ENCODE peak calls at places on chromosomes 7 and 10, in five cellular contexts. B, V, K, A and Z are unnamed samples.

GRCh38 chr7:72924417-72924747 is 513 bp upstream of the POM121 start:
- DNase-seq in V (no peak), B (peak), A (no peak), K (no peak), Z (no peak)

GRCh38 chr7:1531263-1531978 is 919 bp downstream of the MAFK start:
- DNase-seq in B (peak), V (no peak), A (no peak), K (no peak), Z (peak)

GRCh38 chr7:29077181-29077580 is 69.2 kb downstream of the CPVL start:
- DNase-seq in K (no peak), V (no peak), A (no peak), B (no peak), Z (no peak)

GRCh38 chr10:58897708-58898107 is 278.7 kb upstream of the PHYHIPL start:
- DNase-seq in V (no peak), B (peak), A (no peak), K (no peak), Z (no peak)

GRCh38 chr10:87095241-87095945 is 387 bp downstream of the SHLD2 start:
- DNase-seq in A (peak), K (peak), B (peak), V (peak), Z (peak)

GRCh38 chr10:49710966-49711365 is 31.5 kb downstream of the C10orf53 start:
- DNase-seq in B (no peak), V (no peak), K (no peak), A (no peak), Z (no peak)

GRCh38 chr7:41709621-41710020 is 6.7 kb upstream of the INHBA start:
- DNase-seq in B (peak), A (no peak), V (no peak), K (no peak), Z (no peak)

GRCh38 chr10:46216003-46216634 is 70.7 kb upstream of the ANTXRL start:
- DNase-seq in B (no peak), A (no peak), V (peak), K (no peak), Z (no peak)

GRCh38 chr10:32953277-32953927 is 4.6 kb downstream of the ITGB1 start:
- DNase-seq in V (no peak), K (no peak), B (peak), A (no peak), Z (no peak)

GRCh38 chr10:118587881-118588651 is 7.4 kb downstream of the PRLHR start:
- DNase-seq in A (no peak), B (no peak), K (no peak), V (peak), Z (no peak)

GRCh38 chr10:68594405-68594804 is 34.3 kb downstream of the TET1 start:
- DNase-seq in B (peak), K (no peak), V (no peak), A (no peak), Z (no peak)

GRCh38 chr10:102230861-102231356 is 4.8 kb downstream of the ELOVL3 start:
- DNase-seq in B (no peak), A (no peak), V (no peak), K (peak), Z (peak)

GRCh38 chr10:102245101-102245931 is at the start of gene GBF1:
- DNase-seq in B (peak), K (peak), V (peak), A (peak), Z (peak)

GRCh38 chr7:135206887-135207738 is 4.2 kb downstream of the WDR91 start:
- DNase-seq in K (no peak), A (no peak), V (no peak), B (no peak), Z (no peak)

GRCh38 chr7:139774376-139774775 is 3.4 kb downstream of the HIPK2 start:
- DNase-seq in K (no peak), V (no peak), B (peak), A (no peak), Z (no peak)

GRCh38 chr10:110995301-110995700 is 75.9 kb downstream of the SHOC2 start:
- DNase-seq in B (no peak), K (no peak), A (no peak), V (no peak), Z (no peak)

GRCh38 chr10:6346621-6347020 is 143.9 kb downstream of the PFKFB3 start:
- DNase-seq in B (peak), V (no peak), K (no peak), A (no peak), Z (no peak)

GRCh38 chr10:126101744-126102143 is 205.4 kb downstream of the FANK1 start:
- DNase-seq in K (no peak), A (no peak), B (no peak), V (peak), Z (no peak)

GRCh38 chr10:29328988-29329387 is 40.1 kb downstream of the LYZL1 start:
- DNase-seq in K (no peak), B (peak), A (no peak), V (no peak), Z (no peak)

GRCh38 chr7:652881-653280 is 73.6 kb upstream of the DNAAF5 start:
- DNase-seq in A (no peak), V (no peak), K (no peak), B (no peak), Z (no peak)

GRCh38 chr10:48444266-48444665 is 137.8 kb downstream of the MAPK8 start:
- DNase-seq in V (no peak), B (peak), A (no peak), K (no peak), Z (no peak)

GRCh38 chr7:131307627-131308026 is 20.0 kb upstream of the MKLN1 start:
- DNase-seq in V (no peak), A (no peak), K (no peak), B (no peak), Z (no peak)

GRCh38 chr10:77877461-77878344 is 48.9 kb downstream of the DLG5 start:
- DNase-seq in V (peak), K (no peak), A (no peak), B (peak), Z (peak)

GRCh38 chr10:112332509-112333228 is 41.2 kb upstream of the ACSL5 start:
- DNase-seq in K (no peak), B (no peak), A (peak), V (no peak), Z (no peak)

GRCh38 chr7:86926732-86927131 is 132.7 kb downstream of the ELAPOR2 start:
- DNase-seq in B (peak), V (peak), K (peak), A (no peak), Z (peak)

GRCh38 chr10:60896715-60897114 is 47.3 kb downstream of the RHOBTB1 start:
- DNase-seq in V (no peak), A (no peak), K (no peak), B (peak), Z (no peak)

GRCh38 chr7:27128034-27128433 is 2.5 kb downstream of the HOXA4 start:
- DNase-seq in V (no peak), A (no peak), B (no peak), K (no peak), Z (no peak)

GRCh38 chr10:113021268-113022028 is 71.4 kb downstream of the TCF7L2 start:
- DNase-seq in B (no peak), A (no peak), V (no peak), K (no peak), Z (no peak)

GRCh38 chr10:97923057-97923456 is 73.4 kb downstream of the GOLGA7B start:
- DNase-seq in V (no peak), A (no peak), K (no peak), B (no peak), Z (no peak)

GRCh38 chr7:1853619-1854520 is 183.8 kb downstream of the ELFN1 start:
- DNase-seq in K (no peak), V (peak), A (no peak), B (no peak), Z (peak)

GRCh38 chr10:124698560-124699470 is 45.4 kb downstream of the FAM53B start:
- DNase-seq in B (no peak), K (no peak), V (no peak), A (no peak), Z (no peak)

GRCh38 chr10:100043344-100043743 is 33.6 kb upstream of the DNMBP start:
- DNase-seq in V (no peak), A (no peak), K (no peak), B (no peak), Z (no peak)

GRCh38 chr7:74356589-74357315 is 67.5 kb downstream of the CLIP2 start:
- DNase-seq in A (no peak), K (no peak), B (no peak), V (no peak), Z (no peak)

GRCh38 chr7:98745722-98746318 is 124.0 kb downstream of the TMEM130 start:
- DNase-seq in A (peak), V (peak), K (peak), B (peak), Z (peak)

GRCh38 chr7:26345837-26346236 is 54.2 kb downstream of the SNX10 start:
- DNase-seq in V (no peak), A (no peak), B (no peak), K (no peak), Z (no peak)

GRCh38 chr10:123109466-123109865 is 26.3 kb upstream of the HMX3 start:
- DNase-seq in A (no peak), K (no peak), V (no peak), B (no peak), Z (no peak)

GRCh38 chr7:128059143-128059975 is 28.1 kb upstream of the LRRC4 start:
- DNase-seq in V (no peak), K (no peak), B (no peak), A (no peak), Z (no peak)

GRCh38 chr7:19144661-19145428 is at the start of gene FERD3L:
- DNase-seq in V (no peak), B (no peak), A (no peak), K (no peak), Z (peak)

DNA sequence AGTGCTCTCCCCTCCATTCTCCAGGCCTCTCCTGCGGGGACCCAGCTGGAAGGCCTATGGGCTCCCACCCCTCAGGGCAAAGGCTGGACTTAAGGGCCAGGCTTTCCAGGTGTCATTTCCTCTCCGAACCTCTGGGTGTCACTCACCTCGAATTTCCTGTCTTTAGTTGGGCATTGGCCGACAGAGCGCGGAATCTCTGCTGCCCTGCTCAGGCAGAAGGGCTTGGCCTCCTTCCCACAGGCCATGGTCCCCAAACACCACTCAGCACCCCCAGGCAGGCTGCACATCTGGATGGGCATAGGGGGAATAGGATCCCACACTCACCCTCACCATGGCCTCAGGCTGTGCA is 212.9 kb downstream of the CCSER2 start:
- DNase-seq in B (no peak), A (peak), K (no peak), V (no peak), Z (no peak)
- TF ChIP-seq CTCF in B (peak), A (no peak), K (no peak), V (no peak), Z (no peak)

GRCh38 chr10:11532329-11532728 is 79.1 kb downstream of the USP6NL start:
- DNase-seq in V (no peak), K (no peak), B (peak), A (no peak), Z (no peak)

GRCh38 chr10:11535376-11535959 is 76.0 kb downstream of the USP6NL start:
- DNase-seq in A (no peak), V (peak), K (no peak), B (no peak), Z (no peak)

GRCh38 chr10:11536256-11536655 is 75.2 kb downstream of the USP6NL start:
- DNase-seq in B (no peak), A (no peak), V (no peak), K (no peak), Z (no peak)

GRCh38 chr10:11530806-11531205 is 80.6 kb downstream of the USP6NL start:
- DNase-seq in A (no peak), V (no peak), B (peak), K (no peak), Z (no peak)

DNA sequence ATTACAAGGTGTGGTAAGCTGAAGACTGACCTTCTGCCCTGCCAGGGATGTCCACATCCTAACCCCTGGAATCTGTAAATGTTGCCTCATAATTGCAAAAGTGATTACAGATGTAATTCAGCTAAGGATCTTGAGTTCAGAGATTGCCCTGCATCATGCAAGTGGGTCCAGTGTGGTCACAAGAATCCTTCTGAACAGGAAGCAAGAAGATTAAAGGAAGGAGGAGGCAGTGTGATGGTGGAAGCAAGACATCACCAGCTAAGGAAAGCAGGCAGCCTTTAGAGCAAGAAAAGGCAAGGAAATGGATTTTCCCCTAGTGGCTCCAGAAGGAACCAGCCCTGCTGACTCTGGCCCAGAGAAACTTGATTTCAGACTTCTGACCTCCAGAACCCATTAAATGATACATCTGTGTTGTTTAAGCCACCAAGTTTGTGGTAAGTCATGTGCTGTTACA is 78.1 kb downstream of the USP6NL start:
- DNase-seq in K (no peak), A (no peak), B (peak), V (no peak), Z (no peak)
- TF ChIP-seq CTCF in K (no peak), A (no peak), B (peak), V (peak), Z (no peak)

GRCh38 chr10:81348003-81348402 is 527.0 kb upstream of the NRG3 start:
- DNase-seq in K (no peak), V (no peak), B (no peak), A (no peak), Z (no peak)
- TF ChIP-seq CTCF in K (no peak), V (no peak), B (no peak), A (no peak), Z (no peak)

GRCh38 chr10:13473986-13474385 is 54.8 kb downstream of the BEND7 start:
- DNase-seq in V (no peak), K (no peak), B (no peak), A (no peak), Z (no peak)

GRCh38 chr10:13472359-13472758 is 56.5 kb downstream of the BEND7 start:
- DNase-seq in B (no peak), V (no peak), K (no peak), A (no peak), Z (no peak)

GRCh38 chr10:13475124-13475523 is 53.7 kb downstream of the BEND7 start:
- DNase-seq in A (no peak), V (no peak), B (no peak), K (no peak), Z (no peak)

GRCh38 chr10:13470270-13470669 is 58.5 kb downstream of the BEND7 start:
- DNase-seq in V (no peak), K (no peak), A (no peak), B (peak), Z (no peak)
- TF ChIP-seq CTCF in V (no peak), K (no peak), A (no peak), B (peak), Z (no peak)